ENCODE peak calls at places on chromosomes 13 and 19, in four cellular contexts. One of them, this sample, is unnamed.

GRCh38 chr13:48156466-48156865 is 61.6 kb upstream of the MED4 start:
- DNase-seq in CD4-positive, alpha-beta T cell: peak
- DNase-seq in HTR-8/SVneo: no peak
- DNase-seq in stimulated activated CD8-positive, alpha-beta memory T cell treated with anti-CD3 and anti-CD28 coated beads, Interleukin-2, amount 100 ng/mL, for 1 hour: peak
- DNase-seq in this sample: no peak

GRCh38 chr19:5128251-5128931 is 159.5 kb downstream of the KDM4B start:
- DNase-seq in stimulated activated CD8-positive, alpha-beta memory T cell treated with anti-CD3 and anti-CD28 coated beads, Interleukin-2, amount 100 ng/mL, for 1 hour: no peak
- DNase-seq in HTR-8/SVneo: no peak
- DNase-seq in CD4-positive, alpha-beta T cell: no peak
- DNase-seq in this sample: no peak

GRCh38 chr13:23865065-23865464 is 24.1 kb downstream of the MIPEP start:
- DNase-seq in stimulated activated CD8-positive, alpha-beta memory T cell treated with anti-CD3 and anti-CD28 coated beads, Interleukin-2, amount 100 ng/mL, for 1 hour: no peak
- DNase-seq in HTR-8/SVneo: no peak
- DNase-seq in CD4-positive, alpha-beta T cell: no peak
- DNase-seq in this sample: no peak

GRCh38 chr19:48609571-48610108 is 3.1 kb downstream of the SPACA4 start:
- DNase-seq in HTR-8/SVneo: no peak
- DNase-seq in CD4-positive, alpha-beta T cell: no peak
- DNase-seq in stimulated activated CD8-positive, alpha-beta memory T cell treated with anti-CD3 and anti-CD28 coated beads, Interleukin-2, amount 100 ng/mL, for 1 hour: no peak
- DNase-seq in this sample: no peak

GRCh38 chr19:55418185-55418584 is 10.6 kb upstream of the UBE2S start:
- DNase-seq in CD4-positive, alpha-beta T cell: peak
- DNase-seq in HTR-8/SVneo: peak
- DNase-seq in stimulated activated CD8-positive, alpha-beta memory T cell treated with anti-CD3 and anti-CD28 coated beads, Interleukin-2, amount 100 ng/mL, for 1 hour: no peak
- DNase-seq in this sample: peak

GRCh38 chr13:99392126-99392805 is 85.1 kb upstream of the GPR183 start:
- DNase-seq in CD4-positive, alpha-beta T cell: no peak
- DNase-seq in HTR-8/SVneo: no peak
- DNase-seq in stimulated activated CD8-positive, alpha-beta memory T cell treated with anti-CD3 and anti-CD28 coated beads, Interleukin-2, amount 100 ng/mL, for 1 hour: no peak
- DNase-seq in this sample: no peak

GRCh38 chr19:36136975-36137686 is 2.7 kb upstream of the CAPNS1 start:
- DNase-seq in stimulated activated CD8-positive, alpha-beta memory T cell treated with anti-CD3 and anti-CD28 coated beads, Interleukin-2, amount 100 ng/mL, for 1 hour: no peak
- DNase-seq in HTR-8/SVneo: peak
- DNase-seq in CD4-positive, alpha-beta T cell: no peak
- DNase-seq in this sample: peak

GRCh38 chr19:13051581-13052165 is 51.0 kb downstream of the LYL1 start:
- DNase-seq in stimulated activated CD8-positive, alpha-beta memory T cell treated with anti-CD3 and anti-CD28 coated beads, Interleukin-2, amount 100 ng/mL, for 1 hour: no peak
- DNase-seq in HTR-8/SVneo: no peak
- DNase-seq in CD4-positive, alpha-beta T cell: no peak
- DNase-seq in this sample: peak

GRCh38 chr19:46886546-46887239 is 25.9 kb downstream of the ARHGAP35 start:
- DNase-seq in CD4-positive, alpha-beta T cell: no peak
- DNase-seq in HTR-8/SVneo: no peak
- DNase-seq in stimulated activated CD8-positive, alpha-beta memory T cell treated with anti-CD3 and anti-CD28 coated beads, Interleukin-2, amount 100 ng/mL, for 1 hour: no peak
- DNase-seq in this sample: no peak

GRCh38 chr19:23917856-23918255 is 3.2 kb downstream of the ZNF726 start:
- DNase-seq in CD4-positive, alpha-beta T cell: no peak
- DNase-seq in stimulated activated CD8-positive, alpha-beta memory T cell treated with anti-CD3 and anti-CD28 coated beads, Interleukin-2, amount 100 ng/mL, for 1 hour: no peak
- DNase-seq in HTR-8/SVneo: no peak
- DNase-seq in this sample: no peak

GRCh38 chr13:19862511-19863313 is 737 bp downstream of the ZMYM5 start:
- DNase-seq in CD4-positive, alpha-beta T cell: peak
- DNase-seq in stimulated activated CD8-positive, alpha-beta memory T cell treated with anti-CD3 and anti-CD28 coated beads, Interleukin-2, amount 100 ng/mL, for 1 hour: no peak
- DNase-seq in HTR-8/SVneo: no peak
- DNase-seq in this sample: peak

GRCh38 chr19:32901504-32902161 is 32.1 kb upstream of the SLC7A9 start:
- DNase-seq in stimulated activated CD8-positive, alpha-beta memory T cell treated with anti-CD3 and anti-CD28 coated beads, Interleukin-2, amount 100 ng/mL, for 1 hour: no peak
- DNase-seq in CD4-positive, alpha-beta T cell: no peak
- DNase-seq in HTR-8/SVneo: no peak
- DNase-seq in this sample: no peak

GRCh38 chr19:56167064-56167578 is 8.7 kb upstream of the GALP start:
- DNase-seq in CD4-positive, alpha-beta T cell: no peak
- DNase-seq in HTR-8/SVneo: no peak
- DNase-seq in stimulated activated CD8-positive, alpha-beta memory T cell treated with anti-CD3 and anti-CD28 coated beads, Interleukin-2, amount 100 ng/mL, for 1 hour: no peak
- DNase-seq in this sample: peak

GRCh38 chr13:27131202-27131623 is 40.4 kb downstream of the USP12 start:
- DNase-seq in HTR-8/SVneo: no peak
- DNase-seq in stimulated activated CD8-positive, alpha-beta memory T cell treated with anti-CD3 and anti-CD28 coated beads, Interleukin-2, amount 100 ng/mL, for 1 hour: peak
- DNase-seq in CD4-positive, alpha-beta T cell: peak
- DNase-seq in this sample: peak

GRCh38 chr13:113114511-113115362 is 7.9 kb upstream of the F10 start:
- DNase-seq in stimulated activated CD8-positive, alpha-beta memory T cell treated with anti-CD3 and anti-CD28 coated beads, Interleukin-2, amount 100 ng/mL, for 1 hour: no peak
- DNase-seq in CD4-positive, alpha-beta T cell: no peak
- DNase-seq in HTR-8/SVneo: no peak
- DNase-seq in this sample: no peak

GRCh38 chr13:75357576-75358295 is 124.2 kb downstream of the TBC1D4 start:
- DNase-seq in HTR-8/SVneo: peak
- DNase-seq in CD4-positive, alpha-beta T cell: peak
- DNase-seq in stimulated activated CD8-positive, alpha-beta memory T cell treated with anti-CD3 and anti-CD28 coated beads, Interleukin-2, amount 100 ng/mL, for 1 hour: no peak
- DNase-seq in this sample: peak

GRCh38 chr13:113669871-113670341 is 2.9 kb downstream of the GRK1 start:
- DNase-seq in CD4-positive, alpha-beta T cell: no peak
- DNase-seq in stimulated activated CD8-positive, alpha-beta memory T cell treated with anti-CD3 and anti-CD28 coated beads, Interleukin-2, amount 100 ng/mL, for 1 hour: no peak
- DNase-seq in HTR-8/SVneo: no peak
- DNase-seq in this sample: no peak

GRCh38 chr19:23904406-23904805 is 10.3 kb upstream of the ZNF726 start:
- DNase-seq in CD4-positive, alpha-beta T cell: no peak
- DNase-seq in stimulated activated CD8-positive, alpha-beta memory T cell treated with anti-CD3 and anti-CD28 coated beads, Interleukin-2, amount 100 ng/mL, for 1 hour: no peak
- DNase-seq in HTR-8/SVneo: no peak
- DNase-seq in this sample: no peak

GRCh38 chr19:44850641-44851109 is 4.6 kb downstream of the NECTIN2 start:
- DNase-seq in HTR-8/SVneo: no peak
- DNase-seq in CD4-positive, alpha-beta T cell: no peak
- DNase-seq in stimulated activated CD8-positive, alpha-beta memory T cell treated with anti-CD3 and anti-CD28 coated beads, Interleukin-2, amount 100 ng/mL, for 1 hour: no peak
- DNase-seq in this sample: no peak

GRCh38 chr13:105207586-105208293 is 1327.7 kb downstream of the EFNB2 start:
- DNase-seq in stimulated activated CD8-positive, alpha-beta memory T cell treated with anti-CD3 and anti-CD28 coated beads, Interleukin-2, amount 100 ng/mL, for 1 hour: no peak
- DNase-seq in CD4-positive, alpha-beta T cell: no peak
- DNase-seq in HTR-8/SVneo: no peak
- DNase-seq in this sample: no peak

GRCh38 chr19:2084993-2085720 is 11.0 kb downstream of the MOB3A start:
- DNase-seq in CD4-positive, alpha-beta T cell: peak
- DNase-seq in stimulated activated CD8-positive, alpha-beta memory T cell treated with anti-CD3 and anti-CD28 coated beads, Interleukin-2, amount 100 ng/mL, for 1 hour: peak
- DNase-seq in HTR-8/SVneo: no peak
- DNase-seq in this sample: no peak

GRCh38 chr13:100063333-100063732 is 25.6 kb upstream of the PCCA start:
- DNase-seq in stimulated activated CD8-positive, alpha-beta memory T cell treated with anti-CD3 and anti-CD28 coated beads, Interleukin-2, amount 100 ng/mL, for 1 hour: no peak
- DNase-seq in CD4-positive, alpha-beta T cell: no peak
- DNase-seq in HTR-8/SVneo: no peak
- DNase-seq in this sample: no peak

GRCh38 chr13:73198888-73199497 is 140.2 kb downstream of the KLF5 start:
- DNase-seq in HTR-8/SVneo: no peak
- DNase-seq in stimulated activated CD8-positive, alpha-beta memory T cell treated with anti-CD3 and anti-CD28 coated beads, Interleukin-2, amount 100 ng/mL, for 1 hour: no peak
- DNase-seq in CD4-positive, alpha-beta T cell: no peak
- DNase-seq in this sample: no peak

GRCh38 chr19:47445937-47446402 is 25.7 kb downstream of the SLC8A2 start:
- DNase-seq in HTR-8/SVneo: no peak
- DNase-seq in CD4-positive, alpha-beta T cell: peak
- DNase-seq in stimulated activated CD8-positive, alpha-beta memory T cell treated with anti-CD3 and anti-CD28 coated beads, Interleukin-2, amount 100 ng/mL, for 1 hour: peak
- DNase-seq in this sample: no peak

GRCh38 chr13:44873486-44873885 is 115.8 kb downstream of the NUFIP1 start:
- DNase-seq in stimulated activated CD8-positive, alpha-beta memory T cell treated with anti-CD3 and anti-CD28 coated beads, Interleukin-2, amount 100 ng/mL, for 1 hour: no peak
- DNase-seq in HTR-8/SVneo: no peak
- DNase-seq in CD4-positive, alpha-beta T cell: no peak
- DNase-seq in this sample: no peak

GRCh38 chr19:40608957-40609356 is 7.8 kb downstream of the LTBP4 start:
- DNase-seq in CD4-positive, alpha-beta T cell: no peak
- DNase-seq in HTR-8/SVneo: no peak
- DNase-seq in stimulated activated CD8-positive, alpha-beta memory T cell treated with anti-CD3 and anti-CD28 coated beads, Interleukin-2, amount 100 ng/mL, for 1 hour: no peak
- DNase-seq in this sample: no peak

GRCh38 chr13:22143671-22144070 is 472.8 kb downstream of the FGF9 start:
- DNase-seq in CD4-positive, alpha-beta T cell: no peak
- DNase-seq in HTR-8/SVneo: no peak
- DNase-seq in stimulated activated CD8-positive, alpha-beta memory T cell treated with anti-CD3 and anti-CD28 coated beads, Interleukin-2, amount 100 ng/mL, for 1 hour: no peak
- DNase-seq in this sample: no peak

GRCh38 chr13:45178349-45179142 is 22.3 kb downstream of the KCTD4 start:
- DNase-seq in stimulated activated CD8-positive, alpha-beta memory T cell treated with anti-CD3 and anti-CD28 coated beads, Interleukin-2, amount 100 ng/mL, for 1 hour: no peak
- DNase-seq in HTR-8/SVneo: no peak
- DNase-seq in CD4-positive, alpha-beta T cell: no peak
- DNase-seq in this sample: no peak

GRCh38 chr13:84118845-84119409 is 236.7 kb upstream of the SLITRK1 start:
- DNase-seq in CD4-positive, alpha-beta T cell: no peak
- DNase-seq in stimulated activated CD8-positive, alpha-beta memory T cell treated with anti-CD3 and anti-CD28 coated beads, Interleukin-2, amount 100 ng/mL, for 1 hour: no peak
- DNase-seq in HTR-8/SVneo: no peak
- DNase-seq in this sample: no peak

GRCh38 chr13:51298812-51299211 is 40.7 kb upstream of the SERPINE3 start:
- DNase-seq in stimulated activated CD8-positive, alpha-beta memory T cell treated with anti-CD3 and anti-CD28 coated beads, Interleukin-2, amount 100 ng/mL, for 1 hour: no peak
- DNase-seq in CD4-positive, alpha-beta T cell: no peak
- DNase-seq in HTR-8/SVneo: no peak
- DNase-seq in this sample: no peak

GRCh38 chr19:13118424-13119193 is 545 bp downstream of the NACC1 start:
- DNase-seq in HTR-8/SVneo: peak
- DNase-seq in CD4-positive, alpha-beta T cell: no peak
- DNase-seq in stimulated activated CD8-positive, alpha-beta memory T cell treated with anti-CD3 and anti-CD28 coated beads, Interleukin-2, amount 100 ng/mL, for 1 hour: no peak
- DNase-seq in this sample: peak

GRCh38 chr19:36054733-36055686 is at the start of gene WDR62:
- DNase-seq in HTR-8/SVneo: peak
- DNase-seq in CD4-positive, alpha-beta T cell: peak
- DNase-seq in stimulated activated CD8-positive, alpha-beta memory T cell treated with anti-CD3 and anti-CD28 coated beads, Interleukin-2, amount 100 ng/mL, for 1 hour: peak
- DNase-seq in this sample: peak

GRCh38 chr19:18317998-18318800 is 4.7 kb downstream of the LSM4 start:
- DNase-seq in stimulated activated CD8-positive, alpha-beta memory T cell treated with anti-CD3 and anti-CD28 coated beads, Interleukin-2, amount 100 ng/mL, for 1 hour: no peak
- DNase-seq in HTR-8/SVneo: no peak
- DNase-seq in CD4-positive, alpha-beta T cell: peak
- DNase-seq in this sample: no peak

This sample was measured in RWPE1.